ENCODE peak calls at places on chromosome 3, in nine cellular contexts. A is IMR-90, D is AG09319, I is BE2C, C is tibial nerve, W is endothelial cell of umbilical vein, F is heart right ventricle, O is RWPE1, X is stomach. L is an unnamed sample.
A peak's percentile ranks its signal among the peaks of the same experiment; 100 is the strongest.

GRCh38 chr3:113747719-113748046 is 848 bp downstream of the ATP6V1A start:
- DNase-seq in X (no peak), W (no peak), D (no peak), A (no peak), C (no peak), O (no peak), I (no peak), F (no peak), L (no peak)

GRCh38 chr3:28667646-28668376 is 319.2 kb upstream of the AZI2 start:
- DNase-seq in D (peak; percentile 25), X (peak; percentile 77), F (peak; percentile 62), W (peak; percentile 79), I (peak; percentile 56), A (peak; percentile 52), C (peak; percentile 39), O (peak; percentile 13), L (peak; percentile 56)

GRCh38 chr3:76643620-76644019 is 396.3 kb upstream of the ROBO2 start:
- DNase-seq in W (no peak), D (no peak), O (no peak), I (no peak), F (no peak), X (no peak), C (no peak), A (no peak), L (no peak)

GRCh38 chr3:122146466-122146865 is 37.0 kb upstream of the CASR start:
- DNase-seq in I (no peak), W (no peak), A (no peak), X (no peak), C (no peak), O (no peak), D (no peak), F (no peak), L (no peak)

GRCh38 chr3:36868614-36869436 is 76.0 kb downstream of the TRANK1 start:
- DNase-seq in F (peak; percentile 48), O (peak; percentile 34), C (no peak), A (peak; percentile 63), I (peak; percentile 43), D (peak; percentile 24), W (peak; percentile 67), X (peak; percentile 35), L (peak; percentile 18)

GRCh38 chr3:80141557-80141956 is 373.8 kb upstream of the ROBO1 start:
- DNase-seq in O (no peak), C (no peak), I (no peak), W (no peak), F (no peak), A (no peak), D (no peak), X (no peak), L (no peak)

GRCh38 chr3:50830451-50830850 is 155.7 kb downstream of the DOCK3 start:
- DNase-seq in C (no peak), I (no peak), F (no peak), D (no peak), X (no peak), O (no peak), W (no peak), A (no peak), L (no peak)

GRCh38 chr3:52086939-52087675 is 30.7 kb upstream of the DUSP7 start:
- DNase-seq in X (no peak), D (no peak), A (peak; percentile 56), I (no peak), C (no peak), O (no peak), F (peak; percentile 46), W (peak; percentile 64), L (no peak)

GRCh38 chr3:51945031-51945840 is 3.1 kb downstream of the PARP3 start:
- DNase-seq in A (no peak), W (no peak), I (no peak), O (no peak), D (no peak), F (no peak), C (no peak), X (no peak), L (peak; percentile 5)

GRCh38 chr3:29764603-29765254 is 483.9 kb downstream of the RBMS3 start:
- DNase-seq in I (peak; percentile 57), F (peak; percentile 74), A (peak; percentile 89), C (no peak), D (peak; percentile 69), O (peak; percentile 26), X (no peak), W (peak; percentile 83), L (no peak)

GRCh38 chr3:6229778-6230410 is 631.0 kb upstream of the GRM7 start:
- DNase-seq in I (no peak), W (no peak), C (no peak), X (no peak), O (no peak), A (no peak), F (no peak), D (no peak), L (no peak)

GRCh38 chr3:127853681-127854080 is 31.4 kb upstream of the MGLL start:
- DNase-seq in I (no peak), F (no peak), X (no peak), A (no peak), D (no peak), O (no peak), W (no peak), C (no peak), L (no peak)

GRCh38 chr3:43852066-43852465 is 161.3 kb downstream of the ABHD5 start:
- DNase-seq in I (no peak), D (no peak), X (no peak), A (peak; percentile 76), C (no peak), O (no peak), W (no peak), F (no peak), L (no peak)

GRCh38 chr3:58095471-58096145 is 87.4 kb downstream of the FLNB start:
- DNase-seq in C (no peak), I (no peak), X (no peak), F (no peak), W (no peak), A (no peak), D (no peak), O (no peak), L (no peak)

GRCh38 chr3:46905661-46906451 is 28.3 kb downstream of the PTH1R start:
- DNase-seq in X (no peak), D (no peak), W (no peak), A (no peak), F (no peak), O (no peak), I (no peak), C (no peak), L (no peak)

GRCh38 chr3:107523361-107524213 is 825 bp downstream of the BBX start:
- DNase-seq in C (peak; percentile 19), O (peak; percentile 30), W (peak; percentile 69), F (peak; percentile 41), A (peak; percentile 33), X (peak; percentile 64), I (peak; percentile 62), D (no peak), L (peak; percentile 32)

GRCh38 chr3:111210003-111210699 is 138.5 kb downstream of the NECTIN3 start:
- DNase-seq in C (no peak), I (no peak), D (no peak), X (no peak), F (no peak), A (peak; percentile 76), O (no peak), W (no peak), L (no peak)

DNA sequence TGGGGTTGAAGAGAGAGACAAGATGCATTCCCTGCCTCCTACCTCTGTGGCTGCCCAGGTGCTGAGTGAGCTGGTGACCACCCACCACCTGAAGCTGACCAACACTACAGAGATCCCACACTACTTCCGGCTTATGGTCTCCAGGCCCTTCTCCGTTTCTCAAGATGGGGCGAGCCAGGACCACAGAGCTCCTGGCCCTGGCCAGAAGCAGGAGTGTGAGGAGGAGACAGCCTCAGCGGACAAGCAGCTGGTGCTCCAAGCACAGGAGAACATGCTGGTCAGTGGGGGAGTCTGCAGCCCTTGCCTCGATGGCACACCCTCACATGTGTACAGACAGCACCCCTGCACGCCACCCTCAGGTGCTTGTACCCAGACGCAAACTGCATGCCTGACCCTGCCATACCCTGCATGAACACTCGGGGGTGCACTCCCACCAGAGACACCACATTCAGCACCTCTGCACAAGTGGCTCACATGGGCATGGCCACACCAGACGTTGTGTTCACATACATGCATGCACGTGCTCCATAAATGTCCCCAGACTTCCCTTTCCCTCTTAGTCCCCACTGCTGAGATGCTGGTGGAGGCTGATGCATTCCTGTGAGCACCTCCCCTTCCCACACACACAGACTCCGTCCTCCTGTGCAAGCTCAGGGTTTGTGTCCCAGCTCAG is 19.0 kb downstream of the ACAA1 start:
- DNase-seq in O (no peak), F (peak; percentile 38), C (peak; percentile 46), X (peak; percentile 73), I (peak; percentile 64), D (no peak), W (peak; percentile 63), A (peak; percentile 55), L (peak; percentile 45)
- TF ChIP-seq CTCF in O (peak; percentile 51), F (peak; percentile 71), C (peak; percentile 79), X (no peak), I (peak; percentile 66), D (peak; percentile 81), W (peak; percentile 83), A (peak; percentile 69), L (peak; percentile 65)

DNA sequence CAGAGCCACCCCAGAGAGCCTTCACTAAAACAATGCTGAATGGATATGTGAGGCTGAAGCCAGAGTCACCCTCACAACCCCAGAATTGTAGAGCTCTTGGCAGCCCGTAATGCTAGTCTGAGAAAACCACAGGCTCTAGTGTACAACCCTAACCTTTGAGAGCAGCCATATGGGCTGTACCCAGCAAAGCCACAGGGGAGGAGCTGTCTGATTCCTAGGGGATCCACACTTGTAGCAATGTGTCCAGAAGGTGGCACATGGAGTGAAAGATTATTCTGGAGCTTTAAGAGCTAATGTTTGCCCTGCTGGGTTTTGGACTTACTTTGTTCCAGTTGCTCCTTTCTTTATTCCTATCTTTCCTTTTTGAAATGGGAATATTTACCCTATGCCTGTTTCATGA is 626.8 kb downstream of the GRM7 start:
- DNase-seq in D (no peak), X (no peak), F (no peak), I (no peak), A (no peak), W (no peak), O (no peak), C (no peak), L (no peak)
- TF ChIP-seq CTCF in D (no peak), X (no peak), F (no peak), I (no peak), A (no peak), W (no peak), O (no peak), C (no peak), L (no peak)

GRCh38 chr3:14900881-14901873 is 46.2 kb upstream of the NR2C2 start:
- DNase-seq in C (no peak), F (no peak), O (no peak), X (no peak), I (no peak), A (no peak), D (no peak), W (no peak), L (no peak)
- TF ChIP-seq CTCF in C (no peak), F (no peak), O (no peak), X (no peak), I (no peak), A (no peak), D (no peak), W (no peak), L (no peak)

DNA sequence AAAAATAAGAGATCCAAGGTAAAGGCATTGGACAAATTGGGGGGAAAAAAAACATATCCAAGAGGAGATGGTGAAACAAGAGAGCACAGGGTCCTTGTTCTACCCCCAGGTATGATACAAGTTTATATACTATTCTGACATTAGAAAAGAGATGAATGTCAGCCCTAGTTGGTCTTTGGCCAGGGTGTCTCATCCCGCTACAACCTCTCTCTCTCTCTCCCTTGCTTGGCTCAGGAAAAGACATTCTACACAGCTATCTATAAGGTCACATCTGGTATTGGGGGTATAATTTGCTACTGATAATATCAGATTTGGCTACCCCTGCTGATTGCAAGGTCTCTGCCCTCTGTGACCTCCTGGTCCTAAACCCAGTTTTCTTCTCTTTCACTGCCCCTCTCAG is 117.2 kb downstream of the GOLIM4 start:
- DNase-seq in C (no peak), X (no peak), D (no peak), I (no peak), A (no peak), O (no peak), F (no peak), W (no peak), L (no peak)
- TF ChIP-seq CTCF in C (no peak), X (no peak), D (no peak), I (no peak), A (no peak), O (no peak), F (no peak), W (no peak), L (no peak)

L was measured in progenitor cell of endocrine pancreas.